ENCODE peak calls at places on chromosomes 2 and 18, in six cellular contexts. R, T, H, A, G and I are unnamed samples.

GRCh38 chr2:75952173-75952572 is 241.5 kb upstream of the GCFC2 start:
- DNase-seq in H (no peak), T (no peak), A (no peak), G (no peak), R (no peak), I (no peak)

GRCh38 chr2:46770622-46771021 is 145.0 kb downstream of the MCFD2 start:
- DNase-seq in H (no peak), A (no peak), T (no peak), R (no peak), G (no peak), I (no peak)

GRCh38 chr2:13578547-13578946 is 861.8 kb downstream of the TRIB2 start:
- DNase-seq in G (no peak), A (no peak), T (no peak), H (no peak), R (no peak), I (no peak)

GRCh38 chr18:44742741-44743311 is 62.1 kb downstream of the SETBP1 start:
- DNase-seq in G (peak; percentile 91), A (peak; percentile 90), T (no peak), H (peak; percentile 97), R (no peak), I (no peak)

GRCh38 chr2:1750935-1751767 is 6.8 kb upstream of the PXDN start:
- DNase-seq in R (peak; percentile 82), A (peak; percentile 72), T (peak; percentile 73), H (peak; percentile 45), G (peak; percentile 90), I (peak; percentile 42)

GRCh38 chr2:108169982-108170625 is 69.7 kb upstream of the SULT1C3 start:
- DNase-seq in T (peak; percentile 58), H (peak; percentile 5), R (peak; percentile 67), G (no peak), A (peak; percentile 7), I (no peak)

GRCh38 chr2:59077026-59077425 is 835.9 kb upstream of the FANCL start:
- DNase-seq in G (no peak), R (no peak), T (no peak), H (no peak), A (no peak), I (no peak)

GRCh38 chr2:18077724-18078123 is 199.3 kb downstream of the KCNS3 start:
- DNase-seq in R (peak; percentile 22), G (no peak), T (no peak), A (no peak), H (no peak), I (no peak)

GRCh38 chr2:197109326-197109725 is 182.8 kb upstream of the PGAP1 start:
- DNase-seq in R (no peak), A (no peak), H (no peak), T (no peak), G (no peak), I (no peak)

GRCh38 chr18:48897531-48897930 is 53.2 kb downstream of the SMAD7 start:
- DNase-seq in G (peak; percentile 41), R (no peak), H (no peak), A (no peak), T (no peak), I (no peak)

GRCh38 chr18:74326238-74326637 is 10.6 kb downstream of the C18orf63 start:
- DNase-seq in T (no peak), G (no peak), H (no peak), R (no peak), A (no peak), I (no peak)

GRCh38 chr2:170886391-170886790 is 42.7 kb upstream of the GORASP2 start:
- DNase-seq in A (no peak), G (no peak), H (no peak), T (no peak), R (peak; percentile 14), I (no peak)

GRCh38 chr2:72147971-72148369 is 308 bp upstream of the CYP26B1 start:
- DNase-seq in A (no peak), H (peak; percentile 0), T (no peak), R (no peak), G (no peak), I (no peak)